ENCODE peak calls at places on chromosome 5, in four cellular contexts. One of them, this sample, is unnamed.

GRCh38 chr5:138601444-138601843 is 26.2 kb upstream of the HSPA9 start:
- DNase-seq in A172: peak
- DNase-seq in HAP-1: no peak
- DNase-seq in skeletal muscle cell: peak
- DNase-seq in this sample: peak

GRCh38 chr5:90875456-90875855 is 316.9 kb downstream of the ADGRV1 start:
- DNase-seq in A172: no peak
- DNase-seq in HAP-1: no peak
- DNase-seq in skeletal muscle cell: no peak
- DNase-seq in this sample: no peak

GRCh38 chr5:143110591-143110990 is 292.9 kb downstream of the NR3C1 start:
- DNase-seq in A172: no peak
- DNase-seq in skeletal muscle cell: no peak
- DNase-seq in HAP-1: peak
- DNase-seq in this sample: no peak

GRCh38 chr5:73104326-73104725 is 16.0 kb upstream of the TMEM171 start:
- DNase-seq in HAP-1: no peak
- DNase-seq in skeletal muscle cell: no peak
- DNase-seq in A172: no peak
- DNase-seq in this sample: no peak

GRCh38 chr5:17277907-17278306 is 60.5 kb downstream of the BASP1 start:
- DNase-seq in skeletal muscle cell: no peak
- DNase-seq in A172: no peak
- DNase-seq in HAP-1: no peak
- DNase-seq in this sample: no peak

GRCh38 chr5:9519537-9519936 is 26.3 kb downstream of the SEMA5A start:
- DNase-seq in A172: no peak
- DNase-seq in skeletal muscle cell: peak
- DNase-seq in HAP-1: no peak
- DNase-seq in this sample: peak

GRCh38 chr5:158947831-158948230 is 151.9 kb downstream of the EBF1 start:
- DNase-seq in A172: no peak
- DNase-seq in HAP-1: no peak
- DNase-seq in skeletal muscle cell: peak
- DNase-seq in this sample: no peak

GRCh38 chr5:43413966-43414365 is 1.8 kb upstream of the CCL28 start:
- DNase-seq in skeletal muscle cell: no peak
- DNase-seq in A172: no peak
- DNase-seq in HAP-1: no peak
- DNase-seq in this sample: no peak

GRCh38 chr5:25362799-25363198 is 718.0 kb upstream of the CDH10 start:
- DNase-seq in HAP-1: no peak
- DNase-seq in skeletal muscle cell: no peak
- DNase-seq in A172: peak
- DNase-seq in this sample: peak

GRCh38 chr5:92518318-92518913 is 1062.6 kb downstream of the NR2F1-AS1 start:
- DNase-seq in HAP-1: peak
- DNase-seq in skeletal muscle cell: peak
- DNase-seq in A172: peak
- DNase-seq in this sample: peak

GRCh38 chr5:1477341-1477740 is 32.1 kb upstream of the SLC6A3 start:
- DNase-seq in A172: no peak
- DNase-seq in skeletal muscle cell: no peak
- DNase-seq in HAP-1: no peak
- DNase-seq in this sample: no peak